ENCODE peak calls at places on chromosome 5, in four cellular contexts. C is IMR-90, L is H9, O is mesendoderm. R is an unnamed sample.

GRCh38 chr5:124337996-124338395 is 408.4 kb downstream of the ZNF608 start:
- DNase-seq in C (peak), L (no peak), O (no peak), R (no peak)

GRCh38 chr5:83321656-83322055 is 149.9 kb upstream of the VCAN start:
- DNase-seq in C (no peak), L (no peak), O (no peak), R (no peak)

GRCh38 chr5:122846051-122846567 is 696 bp downstream of the SNX24 start:
- DNase-seq in C (peak), L (no peak), O (peak), R (no peak)

GRCh38 chr5:180093651-180094382 is 22.3 kb upstream of the RNF130 start:
- DNase-seq in C (no peak), L (no peak), O (no peak), R (no peak)

GRCh38 chr5:73903169-73903568 is 277.2 kb downstream of the ARHGEF28 start:
- DNase-seq in C (no peak), L (no peak), O (no peak), R (no peak)

GRCh38 chr5:158172005-158172404 is 313.1 kb upstream of the CLINT1 start:
- DNase-seq in C (no peak), L (no peak), O (no peak), R (no peak)

GRCh38 chr5:121974261-121974660 is 12.5 kb downstream of the SRFBP1 start:
- DNase-seq in C (peak), L (no peak), O (peak), R (no peak)

GRCh38 chr5:137310051-137310730 is 188.9 kb downstream of the SPOCK1 start:
- DNase-seq in C (peak), L (no peak), O (peak), R (no peak)

GRCh38 chr5:171744882-171745281 is 40.7 kb upstream of the SMIM23 start:
- DNase-seq in C (no peak), L (no peak), O (no peak), R (no peak)
- H4K5ac ChIP-seq in C (no peak), L (no peak), O (no peak), R (no peak)

GRCh38 chr5:141778683-141779082 is 96.7 kb upstream of the ARAP3 start:
- DNase-seq in C (no peak), L (no peak), O (no peak), R (no peak)
- H4K5ac ChIP-seq in C (no peak), L (no peak), O (no peak), R (no peak)

DNA sequence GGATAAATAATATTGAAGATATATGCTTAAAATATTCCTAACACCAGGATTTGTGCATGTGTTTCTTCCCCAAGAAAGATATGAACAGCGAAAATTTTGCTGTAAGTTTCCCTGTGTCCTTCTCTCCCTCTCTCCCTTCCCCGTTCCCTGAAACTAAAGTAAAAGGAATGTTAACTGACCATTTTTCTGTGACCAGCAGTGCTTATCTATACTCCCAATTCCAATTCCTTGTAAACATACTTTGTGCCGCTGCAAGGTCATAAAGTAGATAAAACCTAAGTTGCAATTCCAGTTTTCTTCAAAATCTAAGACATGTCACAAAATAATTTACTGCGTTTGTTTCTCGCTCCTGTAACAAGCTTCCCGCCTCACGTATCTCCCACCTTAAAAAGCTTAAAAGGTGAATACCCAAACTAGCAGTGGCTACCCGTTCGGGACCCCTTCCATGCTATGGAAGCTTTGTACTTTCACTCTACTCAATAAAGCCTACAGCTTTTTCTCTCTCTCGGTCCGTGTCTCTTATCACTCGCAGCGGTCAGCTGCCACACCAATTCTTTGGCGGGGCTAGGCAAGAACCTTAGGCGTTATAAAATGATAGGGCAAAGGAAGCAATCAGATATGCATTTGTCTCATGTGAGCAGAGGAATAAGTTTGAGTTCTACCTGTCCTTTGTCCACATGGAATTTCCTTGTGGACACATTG is 1798.0 kb downstream of the EFNA5 start:
- DNase-seq in C (no peak), L (no peak), O (no peak), R (no peak)
- H4K5ac ChIP-seq in C (no peak), L (no peak), O (no peak), R (no peak)

GRCh38 chr5:11734369-11734768 is 169.9 kb downstream of the CTNND2 start:
- DNase-seq in C (no peak), L (no peak), O (no peak), R (no peak)
- H4K5ac ChIP-seq in C (no peak), L (no peak), O (no peak), R (no peak)

GRCh38 chr5:126754609-126755008 is 22.3 kb upstream of the LMNB1 start:
- DNase-seq in C (no peak), L (no peak), O (no peak), R (no peak)

GRCh38 chr5:126755593-126755992 is 21.3 kb upstream of the LMNB1 start:
- DNase-seq in C (no peak), L (no peak), O (no peak), R (no peak)

GRCh38 chr5:126757713-126758357 is 19.1 kb upstream of the LMNB1 start:
- DNase-seq in C (no peak), L (no peak), O (no peak), R (no peak)

GRCh38 chr5:126753227-126753626 is 23.7 kb upstream of the LMNB1 start:
- DNase-seq in C (no peak), L (no peak), O (no peak), R (no peak)

GRCh38 chr5:126752052-126752785 is 24.7 kb upstream of the LMNB1 start:
- DNase-seq in C (no peak), L (no peak), O (no peak), R (no peak)
- H4K5ac ChIP-seq in C (no peak), L (no peak), O (no peak), R (no peak)

GRCh38 chr5:54133917-54134316 is 176.5 kb downstream of the ARL15 start:
- DNase-seq in C (no peak), L (no peak), O (no peak), R (no peak)
- H4K5ac ChIP-seq in C (no peak), L (no peak), O (no peak), R (no peak)

DNA sequence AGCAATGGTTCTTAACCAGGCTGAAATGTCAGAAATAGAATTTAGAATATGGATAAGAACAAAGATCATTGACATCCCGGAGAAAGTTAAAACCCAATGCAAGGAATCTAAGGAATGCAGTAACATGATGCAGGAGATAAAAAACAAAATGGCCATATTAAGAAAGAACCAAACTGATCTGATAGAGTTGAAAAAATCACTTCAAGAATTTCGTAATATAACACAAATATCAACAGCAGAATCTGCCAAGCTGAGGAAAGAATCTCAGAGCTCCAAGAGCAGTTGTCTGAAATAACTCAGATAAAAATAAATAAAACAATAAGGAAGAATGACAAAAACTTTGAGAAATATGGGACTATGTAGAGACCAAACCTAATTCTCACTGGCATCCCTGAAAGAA is 37.8 kb upstream of the TAS2R1 start:
- DNase-seq in C (no peak), L (no peak), O (no peak), R (no peak)
- H4K5ac ChIP-seq in C (no peak), L (no peak), O (no peak), R (no peak)

GRCh38 chr5:128409401-128409800 is 128.6 kb downstream of the FBN2 start:
- DNase-seq in C (no peak), L (no peak), O (peak), R (no peak)
- H4K5ac ChIP-seq in C (no peak), L (no peak), O (no peak), R (no peak)

DNA sequence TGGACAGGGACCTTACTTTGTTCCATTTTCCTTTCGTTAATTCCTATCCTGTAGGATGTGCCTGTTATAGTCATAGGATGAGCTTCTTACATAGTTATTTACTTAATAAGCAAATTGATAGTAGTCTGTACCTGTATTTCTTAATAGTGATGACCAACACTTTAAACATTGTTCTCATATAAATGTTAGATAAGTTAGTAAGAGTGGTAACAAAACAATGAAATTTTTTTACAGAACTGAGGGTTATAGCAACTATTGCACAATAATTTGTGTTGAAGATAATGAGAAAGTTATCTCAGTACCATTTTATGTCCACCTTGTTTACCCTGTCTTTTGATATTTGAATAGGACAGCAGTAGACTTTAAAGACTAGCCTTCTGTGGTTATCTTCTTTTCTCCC is 162.9 kb upstream of the ELL2 start:
- DNase-seq in C (peak), L (no peak), O (no peak), R (no peak)
- H4K5ac ChIP-seq in C (no peak), L (no peak), O (no peak), R (no peak)

R was measured in H1.